ENCODE peak calls at places on chromosome 13, in ten cellular contexts. One of them, this sample, is unnamed.

GRCh38 chr13:89199138-89199537 is 1528.0 kb downstream of the SLITRK5 start:
- DNase-seq in heart left ventricle: no peak
- DNase-seq in dorsolateral prefrontal cortex: no peak
- DNase-seq in lung: no peak
- DNase-seq in Peyer's patch: no peak
- DNase-seq in upper lobe of left lung: no peak
- DNase-seq in tibial nerve: no peak
- DNase-seq in HL-60: no peak
- DNase-seq in PC-9: no peak
- DNase-seq in ovary: no peak
- DNase-seq in this sample: no peak

GRCh38 chr13:52665325-52665724 is 12.7 kb downstream of the SUGT1 start:
- DNase-seq in ovary: no peak
- DNase-seq in tibial nerve: no peak
- DNase-seq in heart left ventricle: no peak
- DNase-seq in upper lobe of left lung: no peak
- DNase-seq in HL-60: no peak
- DNase-seq in dorsolateral prefrontal cortex: no peak
- DNase-seq in Peyer's patch: no peak
- DNase-seq in lung: no peak
- DNase-seq in PC-9: peak; percentile 69
- DNase-seq in this sample: no peak

GRCh38 chr13:106246817-106247216 is 288.6 kb downstream of the EFNB2 start:
- DNase-seq in lung: no peak
- DNase-seq in upper lobe of left lung: no peak
- DNase-seq in ovary: no peak
- DNase-seq in dorsolateral prefrontal cortex: no peak
- DNase-seq in HL-60: no peak
- DNase-seq in PC-9: no peak
- DNase-seq in Peyer's patch: no peak
- DNase-seq in heart left ventricle: no peak
- DNase-seq in tibial nerve: no peak
- DNase-seq in this sample: no peak

GRCh38 chr13:112325941-112326645 is 50.1 kb upstream of the SPACA7 start:
- DNase-seq in tibial nerve: no peak
- DNase-seq in dorsolateral prefrontal cortex: peak; percentile 48
- DNase-seq in lung: no peak
- DNase-seq in HL-60: no peak
- DNase-seq in PC-9: no peak
- DNase-seq in Peyer's patch: no peak
- DNase-seq in heart left ventricle: no peak
- DNase-seq in ovary: no peak
- DNase-seq in upper lobe of left lung: no peak
- DNase-seq in this sample: no peak

GRCh38 chr13:102452831-102453230 is 51.0 kb upstream of the FGF14 start:
- DNase-seq in Peyer's patch: no peak
- DNase-seq in upper lobe of left lung: no peak
- DNase-seq in ovary: no peak
- DNase-seq in HL-60: no peak
- DNase-seq in PC-9: no peak
- DNase-seq in dorsolateral prefrontal cortex: no peak
- DNase-seq in tibial nerve: no peak
- DNase-seq in heart left ventricle: no peak
- DNase-seq in lung: no peak
- DNase-seq in this sample: no peak

GRCh38 chr13:21348771-21349170 is 110.3 kb downstream of the ZDHHC20 start:
- DNase-seq in ovary: no peak
- DNase-seq in PC-9: no peak
- DNase-seq in upper lobe of left lung: no peak
- DNase-seq in heart left ventricle: no peak
- DNase-seq in Peyer's patch: no peak
- DNase-seq in lung: no peak
- DNase-seq in tibial nerve: no peak
- DNase-seq in dorsolateral prefrontal cortex: no peak
- DNase-seq in HL-60: peak; percentile 85
- DNase-seq in this sample: no peak

GRCh38 chr13:108915095-108915633 is 285.8 kb downstream of the MYO16 start:
- DNase-seq in PC-9: peak; percentile 53
- DNase-seq in dorsolateral prefrontal cortex: peak; percentile 31
- DNase-seq in heart left ventricle: no peak
- DNase-seq in Peyer's patch: no peak
- DNase-seq in HL-60: peak; percentile 37
- DNase-seq in ovary: no peak
- DNase-seq in lung: no peak
- DNase-seq in upper lobe of left lung: no peak
- DNase-seq in tibial nerve: no peak
- DNase-seq in this sample: no peak

GRCh38 chr13:80965097-80965496 is 624.2 kb upstream of the SPRY2 start:
- DNase-seq in dorsolateral prefrontal cortex: no peak
- DNase-seq in PC-9: no peak
- DNase-seq in HL-60: no peak
- DNase-seq in heart left ventricle: no peak
- DNase-seq in lung: no peak
- DNase-seq in upper lobe of left lung: no peak
- DNase-seq in Peyer's patch: no peak
- DNase-seq in tibial nerve: no peak
- DNase-seq in ovary: no peak
- DNase-seq in this sample: no peak

GRCh38 chr13:36520111-36520510 is 87.8 kb downstream of the CCNA1 start:
- DNase-seq in dorsolateral prefrontal cortex: no peak
- DNase-seq in ovary: no peak
- DNase-seq in tibial nerve: no peak
- DNase-seq in heart left ventricle: no peak
- DNase-seq in upper lobe of left lung: no peak
- DNase-seq in Peyer's patch: no peak
- DNase-seq in lung: no peak
- DNase-seq in HL-60: no peak
- DNase-seq in PC-9: no peak
- DNase-seq in this sample: no peak

GRCh38 chr13:111115051-111115840 is at the start of gene ARHGEF7:
- DNase-seq in upper lobe of left lung: no peak
- DNase-seq in Peyer's patch: no peak
- DNase-seq in dorsolateral prefrontal cortex: no peak
- DNase-seq in HL-60: no peak
- DNase-seq in heart left ventricle: no peak
- DNase-seq in tibial nerve: no peak
- DNase-seq in lung: no peak
- DNase-seq in PC-9: no peak
- DNase-seq in ovary: peak; percentile 39
- DNase-seq in this sample: peak; percentile 65

GRCh38 chr13:112730157-112730671 is 40.4 kb downstream of the ATP11A start:
- DNase-seq in ovary: no peak
- DNase-seq in dorsolateral prefrontal cortex: no peak
- DNase-seq in Peyer's patch: peak; percentile 25
- DNase-seq in lung: no peak
- DNase-seq in heart left ventricle: peak; percentile 65
- DNase-seq in HL-60: no peak
- DNase-seq in PC-9: no peak
- DNase-seq in upper lobe of left lung: no peak
- DNase-seq in tibial nerve: no peak
- DNase-seq in this sample: no peak

GRCh38 chr13:101757446-101758039 is 305.1 kb downstream of the ITGBL1 start:
- DNase-seq in HL-60: no peak
- DNase-seq in tibial nerve: no peak
- DNase-seq in dorsolateral prefrontal cortex: no peak
- DNase-seq in upper lobe of left lung: no peak
- DNase-seq in PC-9: peak; percentile 58
- DNase-seq in lung: no peak
- DNase-seq in heart left ventricle: no peak
- DNase-seq in Peyer's patch: no peak
- DNase-seq in ovary: no peak
- DNase-seq in this sample: no peak

GRCh38 chr13:38941353-38941945 is 49.2 kb downstream of the STOML3 start:
- DNase-seq in HL-60: no peak
- DNase-seq in PC-9: no peak
- DNase-seq in lung: no peak
- DNase-seq in ovary: no peak
- DNase-seq in tibial nerve: no peak
- DNase-seq in upper lobe of left lung: no peak
- DNase-seq in heart left ventricle: no peak
- DNase-seq in Peyer's patch: no peak
- DNase-seq in dorsolateral prefrontal cortex: no peak
- DNase-seq in this sample: no peak

GRCh38 chr13:99960663-99961440 is 10.7 kb downstream of the ZIC5 start:
- DNase-seq in lung: no peak
- DNase-seq in ovary: no peak
- DNase-seq in dorsolateral prefrontal cortex: no peak
- DNase-seq in PC-9: no peak
- DNase-seq in Peyer's patch: no peak
- DNase-seq in upper lobe of left lung: no peak
- DNase-seq in heart left ventricle: no peak
- DNase-seq in tibial nerve: no peak
- DNase-seq in HL-60: no peak
- DNase-seq in this sample: no peak

GRCh38 chr13:53513199-53513598 is 484.6 kb downstream of the OLFM4 start:
- DNase-seq in upper lobe of left lung: no peak
- DNase-seq in HL-60: no peak
- DNase-seq in ovary: no peak
- DNase-seq in heart left ventricle: no peak
- DNase-seq in PC-9: no peak
- DNase-seq in dorsolateral prefrontal cortex: no peak
- DNase-seq in tibial nerve: no peak
- DNase-seq in Peyer's patch: no peak
- DNase-seq in lung: no peak
- DNase-seq in this sample: no peak

GRCh38 chr13:97231118-97231831 is 9.1 kb downstream of the MBNL2 start:
- DNase-seq in lung: no peak
- DNase-seq in upper lobe of left lung: no peak
- DNase-seq in HL-60: no peak
- DNase-seq in Peyer's patch: no peak
- DNase-seq in ovary: no peak
- DNase-seq in dorsolateral prefrontal cortex: no peak
- DNase-seq in PC-9: no peak
- DNase-seq in heart left ventricle: no peak
- DNase-seq in tibial nerve: no peak
- DNase-seq in this sample: no peak

GRCh38 chr13:47675871-47676270 is 325.2 kb downstream of the SUCLA2 start:
- DNase-seq in heart left ventricle: no peak
- DNase-seq in upper lobe of left lung: no peak
- DNase-seq in tibial nerve: no peak
- DNase-seq in Peyer's patch: no peak
- DNase-seq in PC-9: no peak
- DNase-seq in lung: no peak
- DNase-seq in ovary: no peak
- DNase-seq in dorsolateral prefrontal cortex: no peak
- DNase-seq in HL-60: no peak
- DNase-seq in this sample: no peak
- TF ChIP-seq CTCF in heart left ventricle: no peak
- TF ChIP-seq CTCF in upper lobe of left lung: no peak
- TF ChIP-seq CTCF in tibial nerve: no peak
- TF ChIP-seq CTCF in Peyer's patch: no peak
- TF ChIP-seq CTCF in PC-9: no peak
- TF ChIP-seq CTCF in lung: no peak
- TF ChIP-seq CTCF in ovary: no peak
- TF ChIP-seq CTCF in dorsolateral prefrontal cortex: no peak
- TF ChIP-seq CTCF in HL-60: no peak
- TF ChIP-seq CTCF in this sample: no peak

DNA sequence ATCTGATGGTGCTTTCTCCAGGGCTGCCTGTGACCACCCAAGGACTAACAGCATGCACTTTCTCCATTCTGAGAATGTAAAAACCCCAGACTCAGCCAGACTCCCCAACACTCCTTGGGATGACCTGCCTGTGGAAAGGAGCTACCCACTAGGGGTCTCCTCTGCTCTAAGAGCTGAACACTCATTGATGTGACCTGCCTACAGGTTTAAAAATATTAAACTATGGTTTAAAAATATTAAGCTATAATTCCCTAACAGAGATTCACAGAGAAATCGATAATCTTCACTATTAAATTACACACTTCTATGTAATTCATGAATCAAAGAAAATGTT is 696.2 kb upstream of the SLITRK5 start:
- DNase-seq in ovary: no peak
- DNase-seq in HL-60: no peak
- DNase-seq in Peyer's patch: no peak
- DNase-seq in upper lobe of left lung: no peak
- DNase-seq in tibial nerve: no peak
- DNase-seq in PC-9: no peak
- DNase-seq in dorsolateral prefrontal cortex: no peak
- DNase-seq in lung: no peak
- DNase-seq in heart left ventricle: no peak
- DNase-seq in this sample: no peak
- TF ChIP-seq CTCF in ovary: no peak
- TF ChIP-seq CTCF in HL-60: no peak
- TF ChIP-seq CTCF in Peyer's patch: no peak
- TF ChIP-seq CTCF in upper lobe of left lung: no peak
- TF ChIP-seq CTCF in tibial nerve: no peak
- TF ChIP-seq CTCF in PC-9: no peak
- TF ChIP-seq CTCF in dorsolateral prefrontal cortex: no peak
- TF ChIP-seq CTCF in lung: no peak
- TF ChIP-seq CTCF in heart left ventricle: no peak
- TF ChIP-seq CTCF in this sample: no peak

DNA sequence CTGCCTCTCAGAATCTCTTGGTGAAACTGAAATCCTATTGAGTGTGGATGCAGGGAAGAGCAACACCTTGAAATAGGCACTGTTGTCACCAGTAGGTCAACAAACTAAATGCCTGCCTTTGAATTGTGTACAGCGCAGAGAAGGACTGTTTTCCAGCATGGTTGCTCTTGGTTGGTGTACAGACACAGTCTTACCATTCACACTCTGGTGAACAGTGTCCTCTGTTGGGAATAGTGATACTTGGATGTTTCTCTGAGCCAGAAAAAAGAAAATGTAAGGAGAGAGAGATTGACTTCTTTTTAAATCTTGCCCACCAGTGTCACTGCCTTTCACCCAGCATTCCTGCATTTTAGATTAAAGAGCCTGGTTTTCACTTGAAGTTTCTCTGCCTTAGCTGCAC is 179.7 kb downstream of the STK24 start:
- DNase-seq in heart left ventricle: no peak
- DNase-seq in upper lobe of left lung: no peak
- DNase-seq in lung: no peak
- DNase-seq in Peyer's patch: no peak
- DNase-seq in tibial nerve: no peak
- DNase-seq in HL-60: no peak
- DNase-seq in PC-9: no peak
- DNase-seq in ovary: no peak
- DNase-seq in dorsolateral prefrontal cortex: no peak
- DNase-seq in this sample: no peak
- TF ChIP-seq CTCF in heart left ventricle: no peak
- TF ChIP-seq CTCF in upper lobe of left lung: peak; percentile 13
- TF ChIP-seq CTCF in lung: no peak
- TF ChIP-seq CTCF in Peyer's patch: no peak
- TF ChIP-seq CTCF in tibial nerve: peak; percentile 47
- TF ChIP-seq CTCF in HL-60: no peak
- TF ChIP-seq CTCF in PC-9: peak; percentile 32
- TF ChIP-seq CTCF in ovary: peak; percentile 35
- TF ChIP-seq CTCF in dorsolateral prefrontal cortex: no peak
- TF ChIP-seq CTCF in this sample: no peak

GRCh38 chr13:94710881-94711560 is 1.3 kb downstream of the SOX21 start:
- DNase-seq in upper lobe of left lung: no peak
- DNase-seq in lung: no peak
- DNase-seq in heart left ventricle: no peak
- DNase-seq in HL-60: peak; percentile 18
- DNase-seq in dorsolateral prefrontal cortex: no peak
- DNase-seq in PC-9: no peak
- DNase-seq in tibial nerve: no peak
- DNase-seq in Peyer's patch: no peak
- DNase-seq in ovary: no peak
- DNase-seq in this sample: peak; percentile 60
- TF ChIP-seq CTCF in upper lobe of left lung: no peak
- TF ChIP-seq CTCF in lung: no peak
- TF ChIP-seq CTCF in heart left ventricle: no peak
- TF ChIP-seq CTCF in HL-60: no peak
- TF ChIP-seq CTCF in dorsolateral prefrontal cortex: no peak
- TF ChIP-seq CTCF in PC-9: no peak
- TF ChIP-seq CTCF in tibial nerve: no peak
- TF ChIP-seq CTCF in Peyer's patch: no peak
- TF ChIP-seq CTCF in ovary: no peak
- TF ChIP-seq CTCF in this sample: no peak

GRCh38 chr13:20035130-20035529 is 76.6 kb downstream of the ZMYM2 start:
- DNase-seq in heart left ventricle: no peak
- DNase-seq in ovary: no peak
- DNase-seq in tibial nerve: no peak
- DNase-seq in PC-9: no peak
- DNase-seq in Peyer's patch: no peak
- DNase-seq in dorsolateral prefrontal cortex: no peak
- DNase-seq in HL-60: no peak
- DNase-seq in upper lobe of left lung: no peak
- DNase-seq in lung: no peak
- DNase-seq in this sample: no peak
- TF ChIP-seq CTCF in heart left ventricle: peak; percentile 10
- TF ChIP-seq CTCF in ovary: no peak
- TF ChIP-seq CTCF in tibial nerve: no peak
- TF ChIP-seq CTCF in PC-9: peak; percentile 58
- TF ChIP-seq CTCF in Peyer's patch: no peak
- TF ChIP-seq CTCF in dorsolateral prefrontal cortex: peak; percentile 44
- TF ChIP-seq CTCF in HL-60: no peak
- TF ChIP-seq CTCF in upper lobe of left lung: no peak
- TF ChIP-seq CTCF in lung: no peak
- TF ChIP-seq CTCF in this sample: no peak